ENCODE peak calls at places on chromosome 3, in seven cellular contexts. One of them, this sample, is unnamed.

GRCh38 chr3:12894629-12895028 is 53.3 kb upstream of the RPL32 start:
- DNase-seq in epithelial cell of esophagus: no peak
- DNase-seq in SIG-M5: no peak
- DNase-seq in GM04503: no peak
- DNase-seq in activated CD4-positive, alpha-beta T cell treated with anti-CD3 and anti-CD28 coated beads, Interleukin-2, amount 10 ng/mL, durations not matched to agents 7 days and 5 days: no peak
- DNase-seq in activated CD4-positive, CD25-positive, alpha-beta regulatory T cell treated with anti-CD3 and anti-CD28 coated beads, Interleukin-2, amount 50 U/mL, for 16 hours: no peak
- DNase-seq in NCI-H510A: no peak
- DNase-seq in this sample: no peak

GRCh38 chr3:28334552-28334951 is 14.0 kb upstream of the ZCWPW2 start:
- DNase-seq in activated CD4-positive, CD25-positive, alpha-beta regulatory T cell treated with anti-CD3 and anti-CD28 coated beads, Interleukin-2, amount 50 U/mL, for 16 hours: no peak
- DNase-seq in activated CD4-positive, alpha-beta T cell treated with anti-CD3 and anti-CD28 coated beads, Interleukin-2, amount 10 ng/mL, durations not matched to agents 7 days and 5 days: no peak
- DNase-seq in epithelial cell of esophagus: no peak
- DNase-seq in GM04503: no peak
- DNase-seq in NCI-H510A: no peak
- DNase-seq in SIG-M5: no peak
- DNase-seq in this sample: no peak

GRCh38 chr3:58596828-58597518 is 19.8 kb upstream of the FAM107A start:
- DNase-seq in activated CD4-positive, CD25-positive, alpha-beta regulatory T cell treated with anti-CD3 and anti-CD28 coated beads, Interleukin-2, amount 50 U/mL, for 16 hours: no peak
- DNase-seq in epithelial cell of esophagus: no peak
- DNase-seq in NCI-H510A: no peak
- DNase-seq in GM04503: no peak
- DNase-seq in SIG-M5: no peak
- DNase-seq in activated CD4-positive, alpha-beta T cell treated with anti-CD3 and anti-CD28 coated beads, Interleukin-2, amount 10 ng/mL, durations not matched to agents 7 days and 5 days: no peak
- DNase-seq in this sample: no peak

GRCh38 chr3:170483485-170484262 is 65.0 kb downstream of the CLDN11 start:
- DNase-seq in activated CD4-positive, CD25-positive, alpha-beta regulatory T cell treated with anti-CD3 and anti-CD28 coated beads, Interleukin-2, amount 50 U/mL, for 16 hours: no peak
- DNase-seq in activated CD4-positive, alpha-beta T cell treated with anti-CD3 and anti-CD28 coated beads, Interleukin-2, amount 10 ng/mL, durations not matched to agents 7 days and 5 days: no peak
- DNase-seq in NCI-H510A: no peak
- DNase-seq in epithelial cell of esophagus: peak; percentile 17
- DNase-seq in SIG-M5: no peak
- DNase-seq in GM04503: no peak
- DNase-seq in this sample: no peak

GRCh38 chr3:112437146-112438022 is 61.9 kb downstream of the BTLA start:
- DNase-seq in SIG-M5: no peak
- DNase-seq in epithelial cell of esophagus: peak; percentile 64
- DNase-seq in NCI-H510A: no peak
- DNase-seq in activated CD4-positive, CD25-positive, alpha-beta regulatory T cell treated with anti-CD3 and anti-CD28 coated beads, Interleukin-2, amount 50 U/mL, for 16 hours: no peak
- DNase-seq in activated CD4-positive, alpha-beta T cell treated with anti-CD3 and anti-CD28 coated beads, Interleukin-2, amount 10 ng/mL, durations not matched to agents 7 days and 5 days: peak; percentile 41
- DNase-seq in GM04503: no peak
- DNase-seq in this sample: no peak

GRCh38 chr3:73925045-73925444 is 300.3 kb upstream of the PDZRN3 start:
- DNase-seq in GM04503: no peak
- DNase-seq in SIG-M5: no peak
- DNase-seq in activated CD4-positive, alpha-beta T cell treated with anti-CD3 and anti-CD28 coated beads, Interleukin-2, amount 10 ng/mL, durations not matched to agents 7 days and 5 days: no peak
- DNase-seq in NCI-H510A: no peak
- DNase-seq in activated CD4-positive, CD25-positive, alpha-beta regulatory T cell treated with anti-CD3 and anti-CD28 coated beads, Interleukin-2, amount 50 U/mL, for 16 hours: no peak
- DNase-seq in epithelial cell of esophagus: no peak
- DNase-seq in this sample: no peak

GRCh38 chr3:95654567-95655362 is 1159.6 kb upstream of the EPHA6 start:
- DNase-seq in activated CD4-positive, alpha-beta T cell treated with anti-CD3 and anti-CD28 coated beads, Interleukin-2, amount 10 ng/mL, durations not matched to agents 7 days and 5 days: no peak
- DNase-seq in SIG-M5: no peak
- DNase-seq in NCI-H510A: peak; percentile 1
- DNase-seq in activated CD4-positive, CD25-positive, alpha-beta regulatory T cell treated with anti-CD3 and anti-CD28 coated beads, Interleukin-2, amount 50 U/mL, for 16 hours: no peak
- DNase-seq in epithelial cell of esophagus: no peak
- DNase-seq in GM04503: no peak
- DNase-seq in this sample: no peak

GRCh38 chr3:123333401-123333800 is 115.5 kb downstream of the ADCY5 start:
- DNase-seq in epithelial cell of esophagus: no peak
- DNase-seq in GM04503: no peak
- DNase-seq in SIG-M5: no peak
- DNase-seq in activated CD4-positive, alpha-beta T cell treated with anti-CD3 and anti-CD28 coated beads, Interleukin-2, amount 10 ng/mL, durations not matched to agents 7 days and 5 days: no peak
- DNase-seq in NCI-H510A: no peak
- DNase-seq in activated CD4-positive, CD25-positive, alpha-beta regulatory T cell treated with anti-CD3 and anti-CD28 coated beads, Interleukin-2, amount 50 U/mL, for 16 hours: no peak
- DNase-seq in this sample: no peak

GRCh38 chr3:34292605-34293300 is 494.3 kb downstream of the PDCD6IP start:
- DNase-seq in GM04503: no peak
- DNase-seq in SIG-M5: no peak
- DNase-seq in epithelial cell of esophagus: no peak
- DNase-seq in activated CD4-positive, alpha-beta T cell treated with anti-CD3 and anti-CD28 coated beads, Interleukin-2, amount 10 ng/mL, durations not matched to agents 7 days and 5 days: no peak
- DNase-seq in NCI-H510A: no peak
- DNase-seq in activated CD4-positive, CD25-positive, alpha-beta regulatory T cell treated with anti-CD3 and anti-CD28 coated beads, Interleukin-2, amount 50 U/mL, for 16 hours: no peak
- DNase-seq in this sample: no peak

GRCh38 chr3:172307143-172307560 is 141.1 kb downstream of the GHSR start:
- DNase-seq in NCI-H510A: no peak
- DNase-seq in SIG-M5: no peak
- DNase-seq in activated CD4-positive, alpha-beta T cell treated with anti-CD3 and anti-CD28 coated beads, Interleukin-2, amount 10 ng/mL, durations not matched to agents 7 days and 5 days: no peak
- DNase-seq in activated CD4-positive, CD25-positive, alpha-beta regulatory T cell treated with anti-CD3 and anti-CD28 coated beads, Interleukin-2, amount 50 U/mL, for 16 hours: no peak
- DNase-seq in epithelial cell of esophagus: peak; percentile 69
- DNase-seq in GM04503: no peak
- DNase-seq in this sample: no peak

GRCh38 chr3:129556358-129556695 is 13.4 kb downstream of the H1-8 start:
- DNase-seq in activated CD4-positive, alpha-beta T cell treated with anti-CD3 and anti-CD28 coated beads, Interleukin-2, amount 10 ng/mL, durations not matched to agents 7 days and 5 days: no peak
- DNase-seq in epithelial cell of esophagus: no peak
- DNase-seq in NCI-H510A: no peak
- DNase-seq in activated CD4-positive, CD25-positive, alpha-beta regulatory T cell treated with anti-CD3 and anti-CD28 coated beads, Interleukin-2, amount 50 U/mL, for 16 hours: no peak
- DNase-seq in SIG-M5: no peak
- DNase-seq in GM04503: no peak
- DNase-seq in this sample: no peak

GRCh38 chr3:23611737-23612295 is 193.9 kb upstream of the UBE2E1 start:
- DNase-seq in activated CD4-positive, alpha-beta T cell treated with anti-CD3 and anti-CD28 coated beads, Interleukin-2, amount 10 ng/mL, durations not matched to agents 7 days and 5 days: no peak
- DNase-seq in activated CD4-positive, CD25-positive, alpha-beta regulatory T cell treated with anti-CD3 and anti-CD28 coated beads, Interleukin-2, amount 50 U/mL, for 16 hours: no peak
- DNase-seq in SIG-M5: no peak
- DNase-seq in epithelial cell of esophagus: peak; percentile 45
- DNase-seq in NCI-H510A: no peak
- DNase-seq in GM04503: peak; percentile 27
- DNase-seq in this sample: peak; percentile 88

GRCh38 chr3:60594025-60594424 is 657.2 kb downstream of the FHIT start:
- DNase-seq in activated CD4-positive, CD25-positive, alpha-beta regulatory T cell treated with anti-CD3 and anti-CD28 coated beads, Interleukin-2, amount 50 U/mL, for 16 hours: no peak
- DNase-seq in NCI-H510A: peak; percentile 6
- DNase-seq in GM04503: no peak
- DNase-seq in epithelial cell of esophagus: peak; percentile 94
- DNase-seq in SIG-M5: no peak
- DNase-seq in activated CD4-positive, alpha-beta T cell treated with anti-CD3 and anti-CD28 coated beads, Interleukin-2, amount 10 ng/mL, durations not matched to agents 7 days and 5 days: no peak
- DNase-seq in this sample: peak; percentile 20

GRCh38 chr3:72335458-72336050 is 512.7 kb downstream of the SHQ1 start:
- DNase-seq in NCI-H510A: no peak
- DNase-seq in activated CD4-positive, CD25-positive, alpha-beta regulatory T cell treated with anti-CD3 and anti-CD28 coated beads, Interleukin-2, amount 50 U/mL, for 16 hours: no peak
- DNase-seq in GM04503: no peak
- DNase-seq in SIG-M5: no peak
- DNase-seq in epithelial cell of esophagus: no peak
- DNase-seq in activated CD4-positive, alpha-beta T cell treated with anti-CD3 and anti-CD28 coated beads, Interleukin-2, amount 10 ng/mL, durations not matched to agents 7 days and 5 days: no peak
- DNase-seq in this sample: peak; percentile 27

GRCh38 chr3:50365080-50365841 is 5.9 kb upstream of the TMEM115 start:
- DNase-seq in activated CD4-positive, CD25-positive, alpha-beta regulatory T cell treated with anti-CD3 and anti-CD28 coated beads, Interleukin-2, amount 50 U/mL, for 16 hours: peak; percentile 86
- DNase-seq in GM04503: no peak
- DNase-seq in epithelial cell of esophagus: peak; percentile 95
- DNase-seq in SIG-M5: no peak
- DNase-seq in NCI-H510A: no peak
- DNase-seq in activated CD4-positive, alpha-beta T cell treated with anti-CD3 and anti-CD28 coated beads, Interleukin-2, amount 10 ng/mL, durations not matched to agents 7 days and 5 days: peak; percentile 97
- DNase-seq in this sample: peak; percentile 53

GRCh38 chr3:156997351-156997750 is 162.6 kb downstream of the CCNL1 start:
- DNase-seq in SIG-M5: no peak
- DNase-seq in activated CD4-positive, alpha-beta T cell treated with anti-CD3 and anti-CD28 coated beads, Interleukin-2, amount 10 ng/mL, durations not matched to agents 7 days and 5 days: no peak
- DNase-seq in GM04503: peak; percentile 27
- DNase-seq in epithelial cell of esophagus: peak; percentile 19
- DNase-seq in activated CD4-positive, CD25-positive, alpha-beta regulatory T cell treated with anti-CD3 and anti-CD28 coated beads, Interleukin-2, amount 50 U/mL, for 16 hours: no peak
- DNase-seq in NCI-H510A: no peak
- DNase-seq in this sample: no peak

GRCh38 chr3:43760951-43761350 is 70.2 kb downstream of the ABHD5 start:
- DNase-seq in GM04503: no peak
- DNase-seq in activated CD4-positive, alpha-beta T cell treated with anti-CD3 and anti-CD28 coated beads, Interleukin-2, amount 10 ng/mL, durations not matched to agents 7 days and 5 days: no peak
- DNase-seq in activated CD4-positive, CD25-positive, alpha-beta regulatory T cell treated with anti-CD3 and anti-CD28 coated beads, Interleukin-2, amount 50 U/mL, for 16 hours: no peak
- DNase-seq in epithelial cell of esophagus: no peak
- DNase-seq in NCI-H510A: no peak
- DNase-seq in SIG-M5: no peak
- DNase-seq in this sample: no peak

GRCh38 chr3:66582721-66583141 is 81.9 kb upstream of the LRIG1 start:
- DNase-seq in GM04503: no peak
- DNase-seq in SIG-M5: no peak
- DNase-seq in activated CD4-positive, alpha-beta T cell treated with anti-CD3 and anti-CD28 coated beads, Interleukin-2, amount 10 ng/mL, durations not matched to agents 7 days and 5 days: peak; percentile 28
- DNase-seq in NCI-H510A: no peak
- DNase-seq in epithelial cell of esophagus: no peak
- DNase-seq in activated CD4-positive, CD25-positive, alpha-beta regulatory T cell treated with anti-CD3 and anti-CD28 coated beads, Interleukin-2, amount 50 U/mL, for 16 hours: peak; percentile 21
- DNase-seq in this sample: no peak

GRCh38 chr3:62892951-62893350 is 17.7 kb upstream of the CADPS start:
- DNase-seq in epithelial cell of esophagus: no peak
- DNase-seq in activated CD4-positive, CD25-positive, alpha-beta regulatory T cell treated with anti-CD3 and anti-CD28 coated beads, Interleukin-2, amount 50 U/mL, for 16 hours: no peak
- DNase-seq in SIG-M5: no peak
- DNase-seq in GM04503: no peak
- DNase-seq in NCI-H510A: no peak
- DNase-seq in activated CD4-positive, alpha-beta T cell treated with anti-CD3 and anti-CD28 coated beads, Interleukin-2, amount 10 ng/mL, durations not matched to agents 7 days and 5 days: no peak
- DNase-seq in this sample: no peak

GRCh38 chr3:172209333-172210321 is 170.2 kb downstream of the FNDC3B start:
- DNase-seq in GM04503: no peak
- DNase-seq in activated CD4-positive, CD25-positive, alpha-beta regulatory T cell treated with anti-CD3 and anti-CD28 coated beads, Interleukin-2, amount 50 U/mL, for 16 hours: no peak
- DNase-seq in SIG-M5: no peak
- DNase-seq in epithelial cell of esophagus: no peak
- DNase-seq in activated CD4-positive, alpha-beta T cell treated with anti-CD3 and anti-CD28 coated beads, Interleukin-2, amount 10 ng/mL, durations not matched to agents 7 days and 5 days: no peak
- DNase-seq in NCI-H510A: no peak
- DNase-seq in this sample: no peak

GRCh38 chr3:139302084-139302800 is 41.6 kb upstream of the MRPS22 start:
- DNase-seq in NCI-H510A: no peak
- DNase-seq in SIG-M5: no peak
- DNase-seq in activated CD4-positive, alpha-beta T cell treated with anti-CD3 and anti-CD28 coated beads, Interleukin-2, amount 10 ng/mL, durations not matched to agents 7 days and 5 days: peak; percentile 13
- DNase-seq in activated CD4-positive, CD25-positive, alpha-beta regulatory T cell treated with anti-CD3 and anti-CD28 coated beads, Interleukin-2, amount 50 U/mL, for 16 hours: no peak
- DNase-seq in GM04503: peak; percentile 100
- DNase-seq in epithelial cell of esophagus: peak; percentile 87
- DNase-seq in this sample: no peak

GRCh38 chr3:53813876-53814275 is 32.3 kb downstream of the CHDH start:
- DNase-seq in GM04503: no peak
- DNase-seq in activated CD4-positive, alpha-beta T cell treated with anti-CD3 and anti-CD28 coated beads, Interleukin-2, amount 10 ng/mL, durations not matched to agents 7 days and 5 days: no peak
- DNase-seq in SIG-M5: no peak
- DNase-seq in activated CD4-positive, CD25-positive, alpha-beta regulatory T cell treated with anti-CD3 and anti-CD28 coated beads, Interleukin-2, amount 50 U/mL, for 16 hours: no peak
- DNase-seq in NCI-H510A: no peak
- DNase-seq in epithelial cell of esophagus: no peak
- DNase-seq in this sample: no peak

GRCh38 chr3:118501152-118501551 is 533.5 kb downstream of the IGSF11 start:
- DNase-seq in GM04503: no peak
- DNase-seq in epithelial cell of esophagus: peak; percentile 22
- DNase-seq in NCI-H510A: peak; percentile 68
- DNase-seq in SIG-M5: no peak
- DNase-seq in activated CD4-positive, alpha-beta T cell treated with anti-CD3 and anti-CD28 coated beads, Interleukin-2, amount 10 ng/mL, durations not matched to agents 7 days and 5 days: no peak
- DNase-seq in activated CD4-positive, CD25-positive, alpha-beta regulatory T cell treated with anti-CD3 and anti-CD28 coated beads, Interleukin-2, amount 50 U/mL, for 16 hours: no peak
- DNase-seq in this sample: peak; percentile 55

GRCh38 chr3:127473244-127474024 is 117.1 kb downstream of the TPRA1 start:
- DNase-seq in NCI-H510A: no peak
- DNase-seq in SIG-M5: no peak
- DNase-seq in epithelial cell of esophagus: peak; percentile 34
- DNase-seq in GM04503: no peak
- DNase-seq in activated CD4-positive, CD25-positive, alpha-beta regulatory T cell treated with anti-CD3 and anti-CD28 coated beads, Interleukin-2, amount 50 U/mL, for 16 hours: no peak
- DNase-seq in activated CD4-positive, alpha-beta T cell treated with anti-CD3 and anti-CD28 coated beads, Interleukin-2, amount 10 ng/mL, durations not matched to agents 7 days and 5 days: peak; percentile 22
- DNase-seq in this sample: no peak

GRCh38 chr3:5404718-5405117 is 217.2 kb downstream of the EDEM1 start:
- DNase-seq in epithelial cell of esophagus: no peak
- DNase-seq in SIG-M5: no peak
- DNase-seq in activated CD4-positive, alpha-beta T cell treated with anti-CD3 and anti-CD28 coated beads, Interleukin-2, amount 10 ng/mL, durations not matched to agents 7 days and 5 days: no peak
- DNase-seq in GM04503: no peak
- DNase-seq in NCI-H510A: no peak
- DNase-seq in activated CD4-positive, CD25-positive, alpha-beta regulatory T cell treated with anti-CD3 and anti-CD28 coated beads, Interleukin-2, amount 50 U/mL, for 16 hours: no peak
- DNase-seq in this sample: no peak

GRCh38 chr3:111845996-111846395 is 13.1 kb upstream of the PHLDB2 start:
- DNase-seq in activated CD4-positive, alpha-beta T cell treated with anti-CD3 and anti-CD28 coated beads, Interleukin-2, amount 10 ng/mL, durations not matched to agents 7 days and 5 days: no peak
- DNase-seq in NCI-H510A: no peak
- DNase-seq in activated CD4-positive, CD25-positive, alpha-beta regulatory T cell treated with anti-CD3 and anti-CD28 coated beads, Interleukin-2, amount 50 U/mL, for 16 hours: no peak
- DNase-seq in GM04503: no peak
- DNase-seq in epithelial cell of esophagus: no peak
- DNase-seq in SIG-M5: no peak
- DNase-seq in this sample: no peak

GRCh38 chr3:89698208-89698830 is 590.9 kb downstream of the EPHA3 start:
- DNase-seq in GM04503: no peak
- DNase-seq in NCI-H510A: no peak
- DNase-seq in activated CD4-positive, CD25-positive, alpha-beta regulatory T cell treated with anti-CD3 and anti-CD28 coated beads, Interleukin-2, amount 50 U/mL, for 16 hours: no peak
- DNase-seq in activated CD4-positive, alpha-beta T cell treated with anti-CD3 and anti-CD28 coated beads, Interleukin-2, amount 10 ng/mL, durations not matched to agents 7 days and 5 days: no peak
- DNase-seq in SIG-M5: no peak
- DNase-seq in epithelial cell of esophagus: no peak
- DNase-seq in this sample: no peak

GRCh38 chr3:16484216-16484615 is 29.3 kb downstream of the RFTN1 start:
- DNase-seq in activated CD4-positive, alpha-beta T cell treated with anti-CD3 and anti-CD28 coated beads, Interleukin-2, amount 10 ng/mL, durations not matched to agents 7 days and 5 days: no peak
- DNase-seq in activated CD4-positive, CD25-positive, alpha-beta regulatory T cell treated with anti-CD3 and anti-CD28 coated beads, Interleukin-2, amount 50 U/mL, for 16 hours: no peak
- DNase-seq in GM04503: peak; percentile 98
- DNase-seq in NCI-H510A: no peak
- DNase-seq in SIG-M5: no peak
- DNase-seq in epithelial cell of esophagus: no peak
- DNase-seq in this sample: no peak

GRCh38 chr3:49790626-49791411 is 4.5 kb upstream of the IP6K1 start:
- DNase-seq in NCI-H510A: no peak
- DNase-seq in activated CD4-positive, CD25-positive, alpha-beta regulatory T cell treated with anti-CD3 and anti-CD28 coated beads, Interleukin-2, amount 50 U/mL, for 16 hours: no peak
- DNase-seq in SIG-M5: no peak
- DNase-seq in epithelial cell of esophagus: peak; percentile 29
- DNase-seq in GM04503: no peak
- DNase-seq in activated CD4-positive, alpha-beta T cell treated with anti-CD3 and anti-CD28 coated beads, Interleukin-2, amount 10 ng/mL, durations not matched to agents 7 days and 5 days: no peak
- DNase-seq in this sample: no peak

GRCh38 chr3:186772886-186773417 is 10.4 kb upstream of the EIF4A2 start:
- DNase-seq in SIG-M5: no peak
- DNase-seq in epithelial cell of esophagus: peak; percentile 52
- DNase-seq in activated CD4-positive, alpha-beta T cell treated with anti-CD3 and anti-CD28 coated beads, Interleukin-2, amount 10 ng/mL, durations not matched to agents 7 days and 5 days: peak; percentile 67
- DNase-seq in NCI-H510A: no peak
- DNase-seq in GM04503: no peak
- DNase-seq in activated CD4-positive, CD25-positive, alpha-beta regulatory T cell treated with anti-CD3 and anti-CD28 coated beads, Interleukin-2, amount 50 U/mL, for 16 hours: peak; percentile 29
- DNase-seq in this sample: peak; percentile 64

GRCh38 chr3:197700095-197700494 is 36.6 kb downstream of the RUBCN start:
- DNase-seq in GM04503: no peak
- DNase-seq in activated CD4-positive, CD25-positive, alpha-beta regulatory T cell treated with anti-CD3 and anti-CD28 coated beads, Interleukin-2, amount 50 U/mL, for 16 hours: no peak
- DNase-seq in activated CD4-positive, alpha-beta T cell treated with anti-CD3 and anti-CD28 coated beads, Interleukin-2, amount 10 ng/mL, durations not matched to agents 7 days and 5 days: no peak
- DNase-seq in SIG-M5: no peak
- DNase-seq in epithelial cell of esophagus: no peak
- DNase-seq in NCI-H510A: no peak
- DNase-seq in this sample: no peak

GRCh38 chr3:149579838-149580542 is 77.8 kb downstream of the WWTR1 start:
- DNase-seq in activated CD4-positive, alpha-beta T cell treated with anti-CD3 and anti-CD28 coated beads, Interleukin-2, amount 10 ng/mL, durations not matched to agents 7 days and 5 days: no peak
- DNase-seq in SIG-M5: no peak
- DNase-seq in epithelial cell of esophagus: peak; percentile 88
- DNase-seq in NCI-H510A: no peak
- DNase-seq in activated CD4-positive, CD25-positive, alpha-beta regulatory T cell treated with anti-CD3 and anti-CD28 coated beads, Interleukin-2, amount 50 U/mL, for 16 hours: no peak
- DNase-seq in GM04503: no peak
- DNase-seq in this sample: no peak

GRCh38 chr3:169556909-169557308 is 106.6 kb downstream of the MECOM start:
- DNase-seq in activated CD4-positive, CD25-positive, alpha-beta regulatory T cell treated with anti-CD3 and anti-CD28 coated beads, Interleukin-2, amount 50 U/mL, for 16 hours: no peak
- DNase-seq in NCI-H510A: no peak
- DNase-seq in SIG-M5: no peak
- DNase-seq in epithelial cell of esophagus: peak; percentile 10
- DNase-seq in activated CD4-positive, alpha-beta T cell treated with anti-CD3 and anti-CD28 coated beads, Interleukin-2, amount 10 ng/mL, durations not matched to agents 7 days and 5 days: no peak
- DNase-seq in GM04503: no peak
- DNase-seq in this sample: no peak

GRCh38 chr3:185825639-185826481 is 1.0 kb upstream of the IGF2BP2 start:
- DNase-seq in NCI-H510A: peak; percentile 54
- DNase-seq in activated CD4-positive, CD25-positive, alpha-beta regulatory T cell treated with anti-CD3 and anti-CD28 coated beads, Interleukin-2, amount 50 U/mL, for 16 hours: no peak
- DNase-seq in GM04503: no peak
- DNase-seq in epithelial cell of esophagus: peak; percentile 67
- DNase-seq in SIG-M5: no peak
- DNase-seq in activated CD4-positive, alpha-beta T cell treated with anti-CD3 and anti-CD28 coated beads, Interleukin-2, amount 10 ng/mL, durations not matched to agents 7 days and 5 days: peak; percentile 50
- DNase-seq in this sample: no peak

GRCh38 chr3:45665101-45665572 is 24.1 kb upstream of the SACM1L start:
- DNase-seq in SIG-M5: no peak
- DNase-seq in activated CD4-positive, CD25-positive, alpha-beta regulatory T cell treated with anti-CD3 and anti-CD28 coated beads, Interleukin-2, amount 50 U/mL, for 16 hours: no peak
- DNase-seq in GM04503: no peak
- DNase-seq in activated CD4-positive, alpha-beta T cell treated with anti-CD3 and anti-CD28 coated beads, Interleukin-2, amount 10 ng/mL, durations not matched to agents 7 days and 5 days: peak; percentile 68
- DNase-seq in epithelial cell of esophagus: peak; percentile 68
- DNase-seq in NCI-H510A: no peak
- DNase-seq in this sample: no peak

GRCh38 chr3:188320757-188321156 is 166.8 kb downstream of the LPP start:
- DNase-seq in SIG-M5: no peak
- DNase-seq in GM04503: peak; percentile 51
- DNase-seq in activated CD4-positive, CD25-positive, alpha-beta regulatory T cell treated with anti-CD3 and anti-CD28 coated beads, Interleukin-2, amount 50 U/mL, for 16 hours: no peak
- DNase-seq in NCI-H510A: no peak
- DNase-seq in epithelial cell of esophagus: peak; percentile 24
- DNase-seq in activated CD4-positive, alpha-beta T cell treated with anti-CD3 and anti-CD28 coated beads, Interleukin-2, amount 10 ng/mL, durations not matched to agents 7 days and 5 days: no peak
- DNase-seq in this sample: no peak

GRCh38 chr3:5310509-5310908 is 123.0 kb downstream of the EDEM1 start:
- DNase-seq in epithelial cell of esophagus: no peak
- DNase-seq in activated CD4-positive, CD25-positive, alpha-beta regulatory T cell treated with anti-CD3 and anti-CD28 coated beads, Interleukin-2, amount 50 U/mL, for 16 hours: no peak
- DNase-seq in NCI-H510A: no peak
- DNase-seq in GM04503: no peak
- DNase-seq in SIG-M5: no peak
- DNase-seq in activated CD4-positive, alpha-beta T cell treated with anti-CD3 and anti-CD28 coated beads, Interleukin-2, amount 10 ng/mL, durations not matched to agents 7 days and 5 days: no peak
- DNase-seq in this sample: no peak

GRCh38 chr3:169362261-169362660 is 301.3 kb downstream of the MECOM start:
- DNase-seq in activated CD4-positive, CD25-positive, alpha-beta regulatory T cell treated with anti-CD3 and anti-CD28 coated beads, Interleukin-2, amount 50 U/mL, for 16 hours: no peak
- DNase-seq in NCI-H510A: no peak
- DNase-seq in epithelial cell of esophagus: peak; percentile 55
- DNase-seq in SIG-M5: no peak
- DNase-seq in activated CD4-positive, alpha-beta T cell treated with anti-CD3 and anti-CD28 coated beads, Interleukin-2, amount 10 ng/mL, durations not matched to agents 7 days and 5 days: no peak
- DNase-seq in GM04503: no peak
- DNase-seq in this sample: no peak

This sample was measured in globus pallidus.